ENCODE peak calls at places on chromosomes 12 and 14, in ten cellular contexts. Y, J, A, C, U, H, R, E, X and G are unnamed samples.

GRCh38 chr14:94646066-94646465 is 33.9 kb downstream of the SERPINA3 start:
- DNase-seq in E (no peak), H (no peak), R (no peak), U (no peak), C (no peak), J (no peak), A (no peak), X (no peak), Y (no peak), G (no peak)

GRCh38 chr12:113416091-113416754 is 6.0 kb upstream of the SDSL start:
- DNase-seq in J (no peak), U (no peak), A (no peak), R (peak), H (no peak), C (no peak), X (peak), Y (no peak), E (no peak), G (peak)

GRCh38 chr12:46267618-46268348 is 1.1 kb downstream of the SLC38A1 start:
- DNase-seq in E (no peak), U (no peak), H (peak), R (peak), Y (no peak), J (peak), C (peak), X (no peak), A (no peak), G (peak)

GRCh38 chr12:28294300-28294699 is 104.0 kb downstream of the CCDC91 start:
- DNase-seq in U (no peak), A (peak), E (no peak), Y (no peak), R (no peak), X (no peak), C (no peak), J (no peak), H (no peak), G (no peak)

GRCh38 chr12:50745861-50746260 is 18.0 kb upstream of the ATF1 start:
- DNase-seq in U (no peak), H (no peak), R (no peak), J (no peak), Y (no peak), E (no peak), X (no peak), A (no peak), C (no peak), G (no peak)

GRCh38 chr12:10960260-10960659 is 21.2 kb upstream of the TAS2R14 start:
- DNase-seq in J (no peak), H (no peak), U (no peak), A (no peak), C (no peak), X (no peak), E (no peak), Y (no peak), R (no peak), G (no peak)

GRCh38 chr14:100636559-100636958 is 49.3 kb upstream of the BEGAIN start:
- DNase-seq in C (no peak), A (no peak), R (no peak), U (no peak), E (no peak), Y (no peak), J (no peak), X (no peak), H (no peak), G (no peak)

GRCh38 chr12:16385779-16386646 is 38.6 kb downstream of the MGST1 start:
- DNase-seq in J (peak), A (no peak), H (peak), E (no peak), U (no peak), X (peak), Y (peak), R (peak), C (peak), G (peak)

GRCh38 chr12:16110596-16110995 is 166.9 kb downstream of the SLC15A5 start:
- DNase-seq in E (no peak), X (no peak), R (no peak), U (no peak), H (no peak), C (no peak), J (no peak), Y (no peak), A (no peak), G (no peak)

GRCh38 chr12:124296295-124296915 is 1.5 kb downstream of the RFLNA start:
- DNase-seq in C (no peak), E (no peak), H (peak), J (no peak), U (no peak), A (no peak), R (no peak), Y (no peak), X (no peak), G (no peak)

GRCh38 chr12:52865090-52865944 is 16.5 kb upstream of the KRT78 start:
- DNase-seq in R (peak), E (peak), C (peak), J (peak), Y (peak), X (peak), H (peak), U (no peak), A (no peak), G (peak)

GRCh38 chr12:6963741-6964446 is 6.6 kb downstream of the PHB2 start:
- DNase-seq in Y (no peak), E (peak), C (no peak), R (no peak), J (no peak), X (no peak), U (no peak), A (no peak), H (no peak), G (no peak)

GRCh38 chr12:89707623-89707991 is 1.0 kb downstream of the ATP2B1 start:
- DNase-seq in J (no peak), X (no peak), U (no peak), A (no peak), C (no peak), Y (peak), R (peak), H (no peak), E (peak), G (no peak)

GRCh38 chr12:55830601-55831406 is 1.4 kb upstream of the DNAJC14 start:
- DNase-seq in C (peak), J (peak), Y (peak), R (peak), U (no peak), X (peak), E (peak), A (peak), H (peak), G (peak)

GRCh38 chr14:98886982-98887381 is 385.0 kb downstream of the BCL11B start:
- DNase-seq in A (no peak), H (no peak), X (no peak), C (no peak), Y (no peak), U (no peak), E (no peak), R (no peak), J (no peak), G (no peak)

GRCh38 chr14:31261523-31261858 is 53.9 kb upstream of the HECTD1 start:
- DNase-seq in U (no peak), R (no peak), E (no peak), J (no peak), A (no peak), H (no peak), X (no peak), C (no peak), Y (no peak), G (no peak)

GRCh38 chr12:89259831-89260230 is 92.5 kb downstream of the DUSP6 start:
- DNase-seq in Y (peak), X (no peak), J (peak), H (peak), R (no peak), U (no peak), E (no peak), A (no peak), C (peak), G (no peak)

GRCh38 chr12:19867151-19867550 is 427.9 kb downstream of the AEBP2 start:
- DNase-seq in Y (no peak), H (no peak), C (no peak), A (no peak), R (no peak), U (no peak), X (no peak), J (no peak), E (no peak), G (no peak)

GRCh38 chr12:42482086-42482819 is 107.3 kb downstream of the PRICKLE1 start:
- DNase-seq in H (peak), R (peak), C (peak), Y (no peak), U (no peak), J (peak), E (peak), A (no peak), X (peak), G (peak)

GRCh38 chr12:53751336-53752191 is at the start of gene CISTR:
- DNase-seq in Y (peak), E (peak), X (no peak), A (no peak), J (no peak), U (no peak), R (no peak), C (no peak), H (no peak), G (no peak)

GRCh38 chr12:92035477-92035876 is 110.2 kb downstream of the BTG1 start:
- DNase-seq in H (no peak), E (no peak), C (no peak), R (no peak), A (no peak), U (no peak), J (no peak), Y (no peak), X (no peak), G (no peak)

GRCh38 chr12:131105736-131106356 is 152.1 kb downstream of the ADGRD1 start:
- DNase-seq in C (no peak), U (no peak), H (no peak), J (no peak), A (no peak), X (no peak), Y (no peak), E (peak), R (no peak), G (no peak)

GRCh38 chr12:50971946-50972345 is 19.6 kb downstream of the HIGD1C start:
- DNase-seq in H (peak), X (no peak), C (peak), R (peak), E (no peak), Y (no peak), J (peak), A (no peak), U (no peak), G (peak)

GRCh38 chr14:75123991-75124390 is 2.9 kb downstream of the NEK9 start:
- DNase-seq in J (peak), H (peak), C (peak), X (peak), E (no peak), R (peak), Y (no peak), U (no peak), A (no peak), G (peak)

GRCh38 chr14:61466249-61466904 is 145.0 kb downstream of the PRKCH start:
- DNase-seq in J (peak), Y (no peak), A (no peak), C (peak), U (peak), X (peak), E (peak), H (peak), R (peak), G (peak)

GRCh38 chr14:106831322-106831720 is 1304.9 kb downstream of the TMEM121 start:
- DNase-seq in C (no peak), Y (peak), E (peak), H (no peak), U (no peak), A (no peak), X (peak), J (no peak), R (no peak), G (peak)

GRCh38 chr12:122837306-122838265 is 2.3 kb downstream of the HIP1R start:
- DNase-seq in J (no peak), U (no peak), R (no peak), H (no peak), E (no peak), C (no peak), A (no peak), X (no peak), Y (no peak), G (no peak)

GRCh38 chr12:126663304-126664094 is 1598.3 kb downstream of the AACS start:
- DNase-seq in R (peak), C (no peak), U (no peak), H (peak), X (peak), A (no peak), E (no peak), J (peak), Y (peak), G (peak)

GRCh38 chr14:71646518-71646917 is 285.7 kb upstream of the RGS6 start:
- DNase-seq in U (no peak), H (no peak), C (no peak), E (no peak), J (no peak), R (no peak), Y (no peak), X (no peak), A (no peak), G (no peak)

GRCh38 chr12:130581782-130582181 is 134.3 kb downstream of the RIMBP2 start:
- DNase-seq in E (no peak), U (no peak), C (no peak), Y (no peak), A (no peak), X (no peak), H (no peak), R (no peak), J (no peak), G (no peak)

GRCh38 chr14:96212140-96212539 is 7.5 kb downstream of the BDKRB2 start:
- DNase-seq in U (no peak), C (peak), A (no peak), E (no peak), J (no peak), H (no peak), X (no peak), Y (no peak), R (no peak), G (no peak)

GRCh38 chr12:106233011-106233410 is 14.8 kb downstream of the CKAP4 start:
- DNase-seq in U (no peak), J (no peak), E (no peak), A (no peak), R (no peak), H (no peak), X (no peak), C (no peak), Y (no peak), G (no peak)

GRCh38 chr14:35988972-35989690 is 163.0 kb downstream of the BRMS1L start:
- DNase-seq in H (no peak), C (no peak), A (no peak), R (no peak), Y (no peak), J (no peak), X (no peak), U (no peak), E (no peak), G (no peak)

GRCh38 chr12:76399040-76399439 is 50.8 kb upstream of the BBS10 start:
- DNase-seq in U (no peak), R (no peak), X (no peak), Y (no peak), J (no peak), A (no peak), C (no peak), H (no peak), E (no peak), G (no peak)

GRCh38 chr12:7141351-7142005 is 11.3 kb downstream of the CLSTN3 start:
- DNase-seq in J (no peak), Y (no peak), H (no peak), C (no peak), U (no peak), R (no peak), E (no peak), A (no peak), X (no peak), G (no peak)

GRCh38 chr12:39386335-39386734 is 56.6 kb downstream of the KIF21A start:
- DNase-seq in U (no peak), J (no peak), X (no peak), A (no peak), E (no peak), H (no peak), C (no peak), R (no peak), Y (no peak), G (no peak)

GRCh38 chr12:109503611-109504010 is 26.2 kb downstream of the UBE3B start:
- DNase-seq in R (no peak), X (no peak), E (no peak), A (no peak), C (no peak), Y (no peak), J (no peak), U (no peak), H (no peak), G (no peak)

GRCh38 chr12:114726092-114726710 is 42.2 kb upstream of the TBX3 start:
- DNase-seq in J (no peak), X (peak), A (no peak), C (no peak), Y (peak), H (peak), U (no peak), R (no peak), E (no peak), G (no peak)

GRCh38 chr14:37027188-37027824 is 145.1 kb downstream of the SLC25A21 start:
- DNase-seq in X (no peak), Y (no peak), E (no peak), J (no peak), A (no peak), C (no peak), H (no peak), R (peak), U (no peak), G (no peak)

GRCh38 chr12:47270782-47271664 is 191.3 kb upstream of the AMIGO2 start:
- DNase-seq in X (no peak), H (peak), U (no peak), E (no peak), C (peak), A (no peak), Y (no peak), J (peak), R (peak), G (peak)
- H3K4me3 ChIP-seq in X (no peak), H (no peak), U (no peak), E (no peak), C (no peak), A (no peak), Y (no peak), J (no peak), R (no peak), G (no peak)

DNA sequence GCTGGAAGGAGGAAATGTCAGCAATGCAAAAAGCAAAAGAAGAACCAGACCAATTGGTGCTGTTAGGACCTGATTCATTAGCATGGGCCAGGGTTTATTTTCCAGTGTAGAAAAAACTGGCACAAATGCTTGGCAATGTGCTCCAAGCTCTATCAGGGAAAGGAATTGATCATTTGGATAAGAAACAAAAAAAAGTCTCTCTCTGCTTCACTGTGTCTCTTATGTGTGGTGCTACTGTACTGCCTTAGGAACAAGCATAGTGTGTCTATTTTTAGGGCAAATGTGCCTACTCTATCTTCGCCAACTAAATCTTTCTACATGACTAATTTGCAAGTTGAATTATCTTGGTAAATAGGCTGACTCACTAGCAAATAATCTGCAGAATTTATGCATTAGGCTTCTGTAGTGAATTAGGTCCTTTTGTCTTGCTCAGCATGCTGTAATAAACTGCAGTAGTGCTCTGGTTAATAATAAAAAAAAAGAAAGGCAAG is 236.7 kb downstream of the MDGA2 start:
- DNase-seq in E (no peak), U (no peak), H (no peak), A (no peak), J (no peak), X (no peak), Y (no peak), R (no peak), C (no peak), G (peak)
- H3K4me3 ChIP-seq in E (no peak), U (no peak), H (no peak), A (no peak), J (no peak), X (no peak), Y (no peak), R (no peak), C (no peak), G (no peak)

GRCh38 chr12:25937096-25937495 is 21.4 kb upstream of the RASSF8 start:
- DNase-seq in X (no peak), E (no peak), A (no peak), J (no peak), Y (no peak), R (no peak), C (no peak), U (no peak), H (no peak), G (no peak)

GRCh38 chr12:25929096-25929637 is 29.3 kb upstream of the RASSF8 start:
- DNase-seq in X (no peak), J (peak), E (no peak), H (peak), C (no peak), U (no peak), R (peak), A (no peak), Y (no peak), G (no peak)

GRCh38 chr12:25935355-25936144 is 22.9 kb upstream of the RASSF8 start:
- DNase-seq in Y (no peak), J (no peak), U (no peak), X (no peak), H (peak), R (peak), A (no peak), C (no peak), E (no peak), G (peak)

GRCh38 chr12:25934461-25934860 is 24.0 kb upstream of the RASSF8 start:
- DNase-seq in A (no peak), U (no peak), X (no peak), J (no peak), C (no peak), R (no peak), E (no peak), Y (no peak), H (no peak), G (no peak)

DNA sequence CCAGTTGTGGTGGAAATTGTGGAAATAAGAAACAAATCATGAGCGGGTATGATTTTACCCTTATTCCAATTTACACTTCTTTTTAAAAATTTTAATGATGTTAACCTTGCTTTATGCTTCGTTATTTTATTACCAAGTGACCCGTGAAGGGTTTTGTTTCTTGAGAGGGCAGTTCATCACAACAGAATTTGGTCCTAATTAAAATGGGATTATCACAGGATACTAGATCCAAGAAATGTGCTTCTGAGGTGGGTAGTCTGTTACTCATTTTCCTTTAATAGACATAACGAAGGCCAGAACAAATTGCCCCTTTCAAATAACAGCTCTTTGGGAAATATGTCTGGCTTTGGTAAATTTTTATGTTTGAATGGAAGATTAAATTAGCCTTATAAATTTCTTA is 25.5 kb upstream of the RASSF8 start:
- DNase-seq in R (no peak), A (no peak), E (no peak), Y (no peak), J (no peak), H (no peak), C (no peak), X (no peak), U (no peak), G (no peak)
- H3K4me3 ChIP-seq in R (no peak), A (no peak), E (no peak), Y (no peak), J (no peak), H (no peak), C (no peak), X (no peak), U (no peak), G (no peak)

DNA sequence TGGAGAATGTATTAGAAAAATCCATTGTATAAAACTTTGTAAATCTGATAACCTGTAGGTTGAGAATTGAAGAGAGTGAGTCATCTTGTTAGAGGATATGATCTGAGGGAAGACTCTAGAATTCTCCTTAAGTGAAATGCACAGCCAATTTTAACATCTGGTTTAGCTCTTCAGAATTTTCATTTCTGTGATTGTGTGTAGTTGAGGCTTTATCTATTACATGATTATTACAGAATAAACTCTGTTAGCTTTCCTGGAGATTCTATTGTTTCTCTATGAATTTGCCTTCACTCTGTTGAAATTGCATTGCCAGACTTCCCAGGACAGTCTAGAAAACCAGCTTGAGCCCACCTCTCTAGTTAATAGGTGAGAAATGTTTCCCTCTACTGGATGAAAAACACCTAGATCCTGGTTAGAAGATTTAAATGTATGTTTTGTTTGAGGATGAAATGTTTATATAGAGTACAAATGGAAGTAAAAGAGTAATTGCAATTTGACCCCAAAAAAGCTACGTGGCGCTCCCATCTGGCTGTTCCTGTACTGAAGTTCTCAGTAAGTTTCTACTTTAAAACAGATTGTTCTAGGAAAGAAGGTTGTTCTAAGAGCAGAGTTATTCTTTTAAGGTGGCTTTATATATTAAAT is 2.9 kb downstream of the NUDT4 start:
- DNase-seq in E (no peak), X (no peak), H (peak), C (peak), J (peak), A (no peak), U (no peak), R (peak), Y (peak), G (peak)
- H3K4me3 ChIP-seq in E (peak), X (peak), H (peak), C (peak), J (peak), A (peak), U (peak), R (peak), Y (peak), G (peak)